ENCODE peak calls at places on chromosomes 1 and 21, in ten cellular contexts. K is tibial nerve, O is uterus, L is IMR-90, D is body of pancreas, B is pancreas, H is psoas muscle, I is DND-41, S is kidney, U is GM23338. A is an unnamed sample.
A peak's percentile ranks its signal among the peaks of the same experiment; 100 is the strongest.

GRCh38 chr1:189929501-189930099 is 548.1 kb downstream of the BRINP3 start:
- DNase-seq in K (no peak), O (no peak), L (no peak), D (peak; percentile 68), B (peak; percentile 47), H (no peak), I (no peak), S (no peak), U (peak; percentile 12), A (no peak)

GRCh38 chr1:14604414-14604813 is 5.9 kb downstream of the KAZN start:
- DNase-seq in K (no peak), O (no peak), L (no peak), D (no peak), B (no peak), H (no peak), I (no peak), S (no peak), U (no peak), A (no peak)

GRCh38 chr1:109926662-109927300 is 16.1 kb downstream of the CSF1 start:
- DNase-seq in K (no peak), O (no peak), L (peak; percentile 91), D (no peak), B (no peak), H (no peak), I (no peak), S (no peak), U (no peak), A (no peak)

GRCh38 chr1:190564117-190564516 is 86.5 kb upstream of the BRINP3 start:
- DNase-seq in K (no peak), O (no peak), L (peak; percentile 1), D (no peak), B (no peak), H (no peak), I (no peak), S (no peak), U (no peak), A (no peak)

GRCh38 chr1:60972841-60973364 is 109.5 kb upstream of the NFIA start:
- DNase-seq in K (no peak), O (no peak), L (peak; percentile 76), D (no peak), B (no peak), H (no peak), I (no peak), S (no peak), U (no peak), A (no peak)

GRCh38 chr1:178461104-178461503 is 35.7 kb downstream of the CLEC20A start:
- DNase-seq in K (no peak), O (no peak), L (no peak), D (no peak), B (no peak), H (no peak), I (no peak), S (no peak), U (peak; percentile 29), A (no peak)

GRCh38 chr1:203996126-203996525 is 76.8 kb upstream of the SOX13 start:
- DNase-seq in K (no peak), O (no peak), L (no peak), D (no peak), B (no peak), H (peak; percentile 64), I (no peak), S (no peak), U (peak; percentile 86), A (no peak)

GRCh38 chr1:84217239-84217638 is 73.2 kb downstream of the PRKACB start:
- DNase-seq in K (no peak), O (no peak), L (no peak), D (no peak), B (no peak), H (no peak), I (no peak), S (no peak), U (no peak), A (no peak)

DNA sequence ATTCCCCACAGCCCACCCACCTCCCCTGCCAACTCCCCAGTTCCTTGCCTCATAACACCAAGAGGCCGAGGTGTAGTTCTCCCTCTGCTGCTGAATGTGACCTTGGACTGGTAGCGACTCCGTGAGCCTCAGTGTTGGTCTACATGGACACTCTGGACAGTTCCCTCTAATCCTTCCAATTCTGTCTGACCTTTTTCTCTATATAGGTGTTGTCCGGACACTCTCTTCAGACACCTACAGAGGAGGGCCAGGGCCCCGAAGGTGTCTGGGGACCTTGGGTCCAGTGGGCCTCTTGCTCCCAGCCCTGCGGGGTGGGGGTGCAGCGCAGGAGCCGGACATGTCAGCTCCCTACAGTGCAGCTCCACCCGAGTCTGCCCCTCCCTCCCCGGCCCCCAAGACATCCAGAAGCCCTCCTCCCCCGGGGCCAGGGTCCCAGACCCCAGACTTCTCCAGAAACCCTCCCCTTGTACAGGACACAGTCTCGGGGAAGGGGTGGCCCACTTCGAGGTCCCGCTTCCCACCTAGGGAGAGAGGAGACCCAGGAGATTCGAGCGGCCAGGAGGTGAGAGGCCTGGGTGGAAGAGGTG is 3.6 kb downstream of the ADAMTSL4 start:
- DNase-seq in K (no peak), O (peak; percentile 55), L (no peak), D (no peak), B (no peak), H (peak; percentile 55), I (no peak), S (no peak), U (no peak), A (no peak)
- TF ChIP-seq CTCF in K (no peak), O (no peak), L (no peak), D (no peak), B (no peak), H (no peak), I (no peak), S (no peak), U (no peak), A (no peak)

GRCh38 chr21:31142600-31142999 is 104.3 kb upstream of the KRTAP19-8 start:
- DNase-seq in K (no peak), O (no peak), L (no peak), D (no peak), B (no peak), H (no peak), I (peak; percentile 28), S (no peak), U (peak; percentile 59), A (no peak)

GRCh38 chr21:31141389-31142021 is 103.2 kb upstream of the KRTAP19-8 start:
- DNase-seq in K (no peak), O (no peak), L (no peak), D (no peak), B (no peak), H (no peak), I (no peak), S (no peak), U (no peak), A (no peak)

GRCh38 chr21:31137951-31138350 is 99.7 kb upstream of the KRTAP19-8 start:
- DNase-seq in K (no peak), O (no peak), L (no peak), D (no peak), B (no peak), H (no peak), I (no peak), S (no peak), U (no peak), A (no peak)

GRCh38 chr21:31143021-31143420 is 104.7 kb upstream of the KRTAP19-8 start:
- DNase-seq in K (no peak), O (no peak), L (peak; percentile 2), D (no peak), B (no peak), H (no peak), I (no peak), S (no peak), U (no peak), A (no peak)

DNA sequence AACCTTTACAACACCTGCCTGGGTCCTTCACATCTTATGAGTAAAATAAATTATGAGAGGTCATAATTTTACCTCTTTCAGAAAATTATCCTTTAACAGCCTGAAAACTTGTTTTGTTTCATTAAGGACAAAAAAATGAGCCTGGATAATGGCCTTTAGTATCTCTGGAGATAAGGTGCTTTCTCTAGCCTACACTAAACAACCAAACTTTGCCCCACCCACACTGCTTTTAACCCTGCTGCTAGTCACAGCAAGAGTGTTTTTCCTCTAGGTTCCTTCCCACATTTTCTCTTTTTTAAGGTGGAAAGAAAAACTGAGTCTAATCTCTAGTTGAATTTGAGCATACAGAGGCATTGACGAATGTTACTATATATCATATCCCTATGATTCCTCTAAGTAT is 101.7 kb upstream of the KRTAP19-8 start:
- DNase-seq in K (no peak), O (no peak), L (no peak), D (no peak), B (no peak), H (no peak), I (no peak), S (no peak), U (no peak), A (no peak)
- H3K4me1 ChIP-seq in K (no peaks in the 10 kb centered on the region), O (no peaks in the 10 kb centered on the region), L (no peaks in the 10 kb centered on the region), D (no peaks in the 10 kb centered on the region), B (no peaks in the 10 kb centered on the region), H (no peaks in the 10 kb centered on the region), I (no peaks in the 10 kb centered on the region), S (no peaks in the 10 kb centered on the region), U (peaks cover 10% of the 10 kb centered on the region), A (no peaks in the 10 kb centered on the region)

GRCh38 chr1:54850082-54850730 is 36.8 kb downstream of the DHCR24 start:
- DNase-seq in K (no peak), O (no peak), L (peak; percentile 40), D (no peak), B (no peak), H (no peak), I (no peak), S (no peak), U (no peak), A (no peak)

GRCh38 chr1:54849219-54850081 is 37.5 kb downstream of the DHCR24 start:
- DNase-seq in K (no peak), O (no peak), L (no peak), D (no peak), B (no peak), H (no peak), I (no peak), S (no peak), U (no peak), A (no peak)

GRCh38 chr1:54851406-54851805 is 35.6 kb downstream of the DHCR24 start:
- DNase-seq in K (no peak), O (no peak), L (no peak), D (no peak), B (no peak), H (no peak), I (no peak), S (no peak), U (no peak), A (no peak)

GRCh38 chr1:54851928-54852524 is 35.0 kb downstream of the DHCR24 start:
- DNase-seq in K (no peak), O (no peak), L (no peak), D (no peak), B (no peak), H (no peak), I (no peak), S (no peak), U (no peak), A (no peak)

DNA sequence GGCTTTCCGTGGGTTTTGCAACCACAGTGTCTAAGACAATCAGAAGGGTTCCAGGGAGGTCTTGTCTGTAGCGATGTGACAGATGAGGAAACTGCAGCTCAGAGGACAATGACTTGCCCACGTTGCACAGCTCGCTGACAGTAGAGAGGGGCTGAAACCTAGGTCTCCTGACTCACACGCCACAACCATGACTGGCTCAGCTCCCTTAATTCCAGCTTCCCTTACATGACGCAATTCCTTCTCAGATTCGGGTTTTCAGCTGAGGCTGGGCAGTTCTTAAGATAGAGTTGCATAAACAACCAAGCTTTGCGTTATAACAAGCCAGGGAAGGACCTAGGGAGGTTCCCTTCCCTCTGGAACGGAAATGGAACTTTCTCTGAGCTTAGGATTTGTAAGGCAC is 36.3 kb downstream of the DHCR24 start:
- DNase-seq in K (no peak), O (no peak), L (peak; percentile 99), D (no peak), B (no peak), H (no peak), I (no peak), S (no peak), U (no peak), A (peak; percentile 45)
- H3K27ac ChIP-seq in K (no peak overlapping the region), O (no peak overlapping the region), L (peak overlapping the region; percentile 75), D (no peak overlapping the region), B (no peak overlapping the region), H (no peak overlapping the region), I (no peak overlapping the region), S (peak overlapping the region; percentile 77), U (no peak overlapping the region), A (no peak overlapping the region)

GRCh38 chr1:182003953-182004586 is 57.4 kb downstream of the ZNF648 start:
- DNase-seq in K (peak; percentile 32), O (peak; percentile 19), L (no peak), D (no peak), B (no peak), H (peak; percentile 39), I (peak; percentile 10), S (no peak), U (peak; percentile 46), A (no peak)
- TF ChIP-seq CTCF in K (no peak), O (no peak), L (no peak), D (no peak), B (no peak), H (no peak), I (peak; percentile 38), S (no peak), U (peak; percentile 62), A (no peak)

A was measured in left lung.